ENCODE peak calls at places on chromosomes 2 and 18, in four cellular contexts. H, A, P and V are unnamed samples.

GRCh38 chr18:25875574-25875973 is 214.8 kb downstream of the SS18 start:
- DNase-seq in P (no peak), A (no peak), H (no peak), V (peak; percentile 6)

GRCh38 chr2:47833516-47833968 is 50.6 kb downstream of the MSH6 start:
- DNase-seq in A (no peak), P (no peak), H (no peak), V (no peak)

GRCh38 chr18:37967261-37967660 is 401.7 kb upstream of the CELF4 start:
- DNase-seq in P (no peak), H (no peak), A (no peak), V (no peak)

GRCh38 chr2:143158500-143159262 is 29.5 kb downstream of the ARHGAP15 start:
- DNase-seq in H (no peak), A (no peak), P (no peak), V (peak; percentile 22)

GRCh38 chr18:32219431-32219830 is 29.6 kb downstream of the MEP1B start:
- DNase-seq in A (peak; percentile 11), H (no peak), P (no peak), V (no peak)

GRCh38 chr2:240927390-240927781 is 21.2 kb downstream of the CROCC2 start:
- DNase-seq in P (no peak), H (no peak), A (no peak), V (no peak)

GRCh38 chr18:45958730-45959129 is 8.4 kb downstream of the EPG5 start:
- DNase-seq in H (no peak), A (peak; percentile 29), P (no peak), V (no peak)

GRCh38 chr2:125516496-125517109 is 1139.4 kb upstream of the GYPC start:
- DNase-seq in P (peak; percentile 55), A (no peak), H (peak; percentile 69), V (peak; percentile 18)

GRCh38 chr18:3171631-3172030 is 48.1 kb downstream of the MYOM1 start:
- DNase-seq in A (no peak), P (no peak), H (no peak), V (no peak)

GRCh38 chr18:49764032-49764431 is 49.3 kb downstream of the ACAA2 start:
- DNase-seq in A (no peak), P (no peak), H (no peak), V (no peak)

GRCh38 chr18:13603304-13604019 is 122.9 kb downstream of the FAM210A start:
- DNase-seq in A (no peak), H (no peak), P (no peak), V (no peak)

GRCh38 chr2:10864888-10865551 is 46.7 kb upstream of the KCNF1 start:
- DNase-seq in H (no peak), P (peak; percentile 92), A (no peak), V (no peak)

GRCh38 chr2:152562208-152562884 is 154.9 kb downstream of the PRPF40A start:
- DNase-seq in P (no peak), A (no peak), H (no peak), V (no peak)

GRCh38 chr2:20596973-20597867 is 53.7 kb downstream of the HS1BP3 start:
- DNase-seq in A (no peak), P (no peak), H (no peak), V (no peak)

GRCh38 chr2:145016711-145017110 is 496.8 kb upstream of the ZEB2 start:
- DNase-seq in P (no peak), H (no peak), A (no peak), V (no peak)

GRCh38 chr2:66607152-66607551 is 172.2 kb downstream of the MEIS1 start:
- DNase-seq in P (no peak), H (no peak), A (no peak), V (no peak)

GRCh38 chr18:37019157-37019571 is 190.2 kb downstream of the KIAA1328 start:
- DNase-seq in H (peak; percentile 55), A (peak; percentile 62), P (no peak), V (peak; percentile 12)

GRCh38 chr2:45814528-45814927 is 163.1 kb downstream of the PRKCE start:
- DNase-seq in P (no peak), H (no peak), A (no peak), V (no peak)

GRCh38 chr2:26043862-26044736 is 10.2 kb downstream of the RAB10 start:
- DNase-seq in H (peak; percentile 52), P (peak; percentile 66), A (peak; percentile 59), V (no peak)

GRCh38 chr18:11496561-11497172 is 112.7 kb upstream of the SLC35G4 start:
- DNase-seq in A (no peak), H (no peak), P (no peak), V (no peak)

GRCh38 chr2:119174216-119174992 is 15.9 kb upstream of the C1QL2 start:
- DNase-seq in P (peak; percentile 51), H (peak; percentile 86), A (peak; percentile 13), V (peak; percentile 76)

GRCh38 chr18:42038936-42039335 is 83.9 kb downstream of the PIK3C3 start:
- DNase-seq in P (no peak), H (peak; percentile 10), A (peak; percentile 17), V (no peak)

GRCh38 chr18:38611036-38611964 is 1045.7 kb upstream of the CELF4 start:
- DNase-seq in A (no peak), P (peak; percentile 93), H (no peak), V (no peak)

GRCh38 chr2:26724004-26724750 is 31.7 kb downstream of the KCNK3 start:
- DNase-seq in H (no peak), P (no peak), A (peak; percentile 64), V (peak; percentile 29)

GRCh38 chr2:160014227-160014626 is 48.2 kb downstream of the PLA2R1 start:
- DNase-seq in P (no peak), H (peak; percentile 15), A (no peak), V (no peak)

GRCh38 chr18:44839239-44839666 is 158.6 kb downstream of the SETBP1 start:
- DNase-seq in A (peak; percentile 57), P (peak; percentile 52), H (peak; percentile 37), V (peak; percentile 86)

GRCh38 chr2:157107877-157108276 is 149.6 kb upstream of the GALNT5 start:
- DNase-seq in H (no peak), P (no peak), A (peak; percentile 79), V (peak; percentile 19)

GRCh38 chr2:46779447-46779941 is 136.1 kb downstream of the MCFD2 start:
- DNase-seq in A (peak; percentile 91), H (no peak), P (no peak), V (no peak)

GRCh38 chr2:136129601-136130000 is 11.7 kb upstream of the CXCR4 start:
- DNase-seq in H (no peak), A (no peak), P (no peak), V (no peak)

GRCh38 chr2:70086838-70087702 is at the start of gene PCBP1:
- DNase-seq in A (peak; percentile 86), H (peak; percentile 96), P (peak; percentile 92), V (peak; percentile 95)

GRCh38 chr2:105007367-105007766 is 30.5 kb upstream of the MRPS9 start:
- DNase-seq in A (no peak), P (no peak), H (no peak), V (no peak)
- TF ChIP-seq EZH2 in A (no peak), P (no peak), H (no peak), V (no peak)

GRCh38 chr2:128374001-128374710 is 55.5 kb upstream of the HS6ST1 start:
- DNase-seq in P (no peak), A (peak; percentile 63), H (no peak), V (no peak)

GRCh38 chr2:128376241-128377041 is 57.8 kb upstream of the HS6ST1 start:
- DNase-seq in H (no peak), P (no peak), A (no peak), V (no peak)

GRCh38 chr2:128377071-128377910 is 58.6 kb upstream of the HS6ST1 start:
- DNase-seq in P (no peak), H (no peak), A (no peak), V (no peak)

GRCh38 chr2:128374711-128375413 is 56.2 kb upstream of the HS6ST1 start:
- DNase-seq in H (no peak), P (no peak), A (no peak), V (no peak)

DNA sequence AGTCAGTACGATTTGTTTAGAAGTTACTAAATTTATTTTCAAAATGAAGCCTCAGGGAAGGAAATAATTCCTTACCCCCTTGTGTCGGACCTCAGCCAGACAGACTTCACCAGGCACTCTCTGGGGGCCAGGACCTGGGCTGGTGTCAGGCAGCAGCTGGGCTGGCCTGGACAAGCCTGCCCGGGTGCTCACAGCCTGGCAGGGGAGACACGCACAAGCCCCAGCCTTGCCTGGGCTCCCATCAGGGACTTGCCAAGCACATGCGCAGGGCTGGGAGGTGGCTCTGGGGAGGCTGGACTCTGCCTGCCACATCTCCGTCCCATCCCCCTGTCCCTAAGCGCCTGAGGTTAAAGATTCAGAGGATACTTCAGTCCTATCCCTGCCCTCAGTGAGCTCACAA is 56.8 kb upstream of the HS6ST1 start:
- DNase-seq in H (no peak), A (no peak), P (no peak), V (no peak)
- H3K27ac ChIP-seq in H (no peak overlapping the region), A (peak overlapping the region; percentile 11), P (no peak overlapping the region), V (no peak overlapping the region)

DNA sequence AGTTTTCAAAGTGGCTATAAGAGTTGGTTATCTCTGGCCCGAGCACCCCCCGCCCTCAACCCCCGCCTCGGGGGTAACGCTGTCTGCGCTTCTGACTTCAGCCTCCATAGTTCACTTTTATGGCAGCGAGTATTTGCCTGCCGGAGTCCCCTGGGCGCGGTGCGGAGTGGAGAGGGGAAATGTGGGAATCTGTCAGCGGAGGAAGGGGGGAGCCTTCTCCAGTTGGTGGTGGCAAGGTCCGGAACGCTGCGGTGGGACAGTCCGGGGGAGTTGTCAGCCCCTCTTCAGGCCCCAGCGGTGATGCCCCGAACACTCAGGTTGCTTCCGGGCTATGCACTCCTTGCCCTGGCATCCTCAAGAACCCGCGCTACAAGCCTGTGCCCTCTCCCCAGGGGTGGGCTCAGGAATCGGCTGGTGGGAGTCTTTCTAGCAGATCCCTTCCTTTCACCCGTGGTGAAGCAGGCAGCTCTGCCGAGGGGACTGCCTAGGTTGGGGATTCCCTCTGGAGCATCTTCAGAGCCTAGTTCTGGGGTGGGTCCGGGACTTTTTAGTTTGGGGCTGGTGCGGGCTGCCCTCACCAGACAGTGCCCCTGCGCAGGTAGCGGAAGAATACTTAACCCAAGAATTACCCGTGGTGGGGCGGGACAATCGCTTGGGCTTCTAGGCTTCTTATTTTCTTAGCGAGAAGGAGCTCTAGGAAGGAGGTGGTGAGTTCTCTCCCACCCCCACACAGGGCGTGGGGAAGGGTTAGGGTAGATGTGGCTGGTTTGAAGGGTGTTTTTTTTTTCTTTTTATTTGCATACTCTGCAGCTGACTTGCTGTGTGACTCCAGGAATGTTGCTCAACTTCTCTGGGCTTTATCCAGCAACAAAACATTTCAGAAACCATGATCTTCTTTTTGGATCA is 1.6 kb downstream of the ATOH8 start:
- DNase-seq in H (no peak), P (no peak), A (no peak), V (peak; percentile 30)
- TF ChIP-seq EZH2 in H (peak; percentile 67), P (no peak), A (peak; percentile 80), V (no peak)

GRCh38 chr2:217809736-217810135 is 193.1 kb downstream of the TNS1 start:
- DNase-seq in A (no peak), H (no peak), P (no peak), V (no peak)

GRCh38 chr2:217812170-217812569 is 190.6 kb downstream of the TNS1 start:
- DNase-seq in P (no peak), H (no peak), A (no peak), V (no peak)

GRCh38 chr2:217807753-217808152 is 195.0 kb downstream of the TNS1 start:
- DNase-seq in A (no peak), P (no peak), H (no peak), V (no peak)

GRCh38 chr2:217808326-217808725 is 194.5 kb downstream of the TNS1 start:
- DNase-seq in A (no peak), H (no peak), P (no peak), V (no peak)

DNA sequence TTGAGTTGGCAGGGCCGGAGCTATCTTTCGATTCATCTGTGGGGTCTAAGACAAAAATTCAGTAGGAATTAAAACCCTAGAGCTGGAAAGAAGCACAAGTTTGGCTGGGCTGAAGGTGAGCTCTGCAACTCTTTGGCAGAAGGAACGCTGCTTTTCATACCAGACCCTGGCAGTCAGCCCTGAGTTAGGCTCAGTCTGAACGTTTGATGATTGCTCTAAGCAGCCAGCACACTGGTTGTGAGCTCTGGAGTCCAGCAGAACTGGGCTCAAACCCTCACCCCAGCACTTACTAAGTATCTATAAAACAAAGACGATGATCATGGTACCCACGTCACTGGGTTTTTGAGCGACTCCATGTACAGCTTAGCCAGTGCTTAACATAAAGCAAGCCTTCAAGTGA is 192.5 kb downstream of the TNS1 start:
- DNase-seq in H (no peak), A (no peak), P (no peak), V (no peak)
- H3K27ac ChIP-seq in H (no peak overlapping the region), A (no peak overlapping the region), P (no peak overlapping the region), V (no peak overlapping the region)